ENCODE peak calls at places on chromosomes 3 and 15, in four cellular contexts. D is RCC 7860, O is NCI-H774, S is NCI-H2029 treated with DMSO at 0.1 percent for 48 hours. P is an unnamed sample.

GRCh38 chr15:51883436-51883835 is 54.0 kb downstream of the TMOD3 start:
- DNase-seq in D (no peak), O (no peak), S (no peak), P (peak)

GRCh38 chr15:29134239-29134638 is 135.4 kb downstream of the NSMCE3 start:
- DNase-seq in D (no peak), O (no peak), S (no peak), P (no peak)

GRCh38 chr3:13710251-13710650 is 161.3 kb downstream of the FBLN2 start:
- DNase-seq in D (no peak), O (no peak), S (no peak), P (no peak)

GRCh38 chr3:171320721-171321120 is 139.5 kb downstream of the TNIK start:
- DNase-seq in D (no peak), O (no peak), S (peak), P (no peak)

GRCh38 chr3:156448300-156448699 is 106.6 kb downstream of the SSR3 start:
- DNase-seq in D (no peak), O (no peak), S (no peak), P (peak)

GRCh38 chr3:113086506-113087461 is 96.0 kb downstream of the GTPBP8 start:
- DNase-seq in D (no peak), O (no peak), S (no peak), P (no peak)

GRCh38 chr15:39530446-39531342 is 50.2 kb upstream of the THBS1 start:
- DNase-seq in D (no peak), O (no peak), S (no peak), P (no peak)

GRCh38 chr15:63010920-63011693 is 31.4 kb upstream of the TPM1 start:
- DNase-seq in D (no peak), O (no peak), S (no peak), P (no peak)

GRCh38 chr15:44712108-44713005 is 1.0 kb downstream of the B2M start:
- DNase-seq in D (peak), O (peak), S (peak), P (peak)

GRCh38 chr3:52531636-52532516 is 1.8 kb downstream of the NT5DC2 start:
- DNase-seq in D (no peak), O (no peak), S (no peak), P (no peak)

GRCh38 chr15:92149469-92149868 is 244.2 kb upstream of the ST8SIA2 start:
- DNase-seq in D (no peak), O (no peak), S (no peak), P (no peak)

GRCh38 chr3:184345678-184346144 is 8.3 kb downstream of the FAM131A start:
- DNase-seq in D (peak), O (peak), S (peak), P (peak)

GRCh38 chr3:178634975-178635374 is 98.7 kb downstream of the KCNMB2 start:
- DNase-seq in D (no peak), O (peak), S (peak), P (no peak)

GRCh38 chr3:138494607-138494929 is 60.2 kb downstream of the ESYT3 start:
- DNase-seq in D (no peak), O (no peak), S (no peak), P (no peak)

GRCh38 chr15:43105077-43105769 is 615 bp downstream of the UBR1 start:
- DNase-seq in D (no peak), O (no peak), S (no peak), P (no peak)

GRCh38 chr15:80997692-80998091 is 3.0 kb upstream of the TLNRD1 start:
- DNase-seq in D (no peak), O (no peak), S (no peak), P (no peak)

GRCh38 chr15:97023131-97023844 is 692.8 kb downstream of the NR2F2 start:
- DNase-seq in D (no peak), O (no peak), S (no peak), P (no peak)

GRCh38 chr3:42387802-42388651 is 22.4 kb downstream of the LYZL4 start:
- DNase-seq in D (no peak), O (no peak), S (no peak), P (no peak)

GRCh38 chr3:126288314-126288713 is 68.9 kb downstream of the KLF15 start:
- DNase-seq in D (no peak), O (no peak), S (no peak), P (no peak)

GRCh38 chr3:108006077-108006675 is 84.7 kb downstream of the CD47 start:
- DNase-seq in D (peak), O (no peak), S (no peak), P (no peak)

GRCh38 chr15:57697588-57697987 is 8.9 kb upstream of the POLR2M start:
- DNase-seq in D (no peak), O (no peak), S (no peak), P (peak)

GRCh38 chr15:99454941-99455795 is 110.6 kb upstream of the MEF2A start:
- DNase-seq in D (peak), O (no peak), S (no peak), P (peak)

GRCh38 chr3:13798401-13798800 is 81.5 kb downstream of the WNT7A start:
- DNase-seq in D (no peak), O (no peak), S (no peak), P (no peak)

GRCh38 chr15:62935300-62936081 is 107.1 kb upstream of the TPM1 start:
- DNase-seq in D (no peak), O (no peak), S (no peak), P (no peak)